ENCODE peak calls at places on chromosomes 3 and 15, in nine cellular contexts. One of them, this sample, is unnamed. For H3K4me1, the result is how much of the 10 kb centered on the place peaks cover.

GRCh38 chr15:76381366-76381765 is 44.8 kb downstream of the ISL2 start:
- DNase-seq in tibial artery: no peak
- DNase-seq in adrenal gland: no peak
- DNase-seq in Panc1: no peak
- DNase-seq in uterus: no peak
- DNase-seq in SJSA1: no peak
- DNase-seq in heart right ventricle: no peak
- DNase-seq in small intestine: no peak
- DNase-seq in cardiac muscle cell: no peak
- DNase-seq in this sample: no peak

GRCh38 chr15:74464216-74464615 is 3.3 kb upstream of the UBL7 start:
- DNase-seq in tibial artery: no peak
- DNase-seq in adrenal gland: peak
- DNase-seq in Panc1: no peak
- DNase-seq in uterus: no peak
- DNase-seq in SJSA1: no peak
- DNase-seq in heart right ventricle: no peak
- DNase-seq in small intestine: no peak
- DNase-seq in cardiac muscle cell: no peak
- DNase-seq in this sample: no peak

GRCh38 chr3:79729096-79729495 is 38.7 kb downstream of the ROBO1 start:
- DNase-seq in tibial artery: no peak
- DNase-seq in adrenal gland: no peak
- DNase-seq in Panc1: no peak
- DNase-seq in uterus: no peak
- DNase-seq in SJSA1: no peak
- DNase-seq in heart right ventricle: peak
- DNase-seq in small intestine: no peak
- DNase-seq in cardiac muscle cell: peak
- DNase-seq in this sample: no peak

GRCh38 chr15:69093127-69093526 is 67.3 kb upstream of the GLCE start:
- DNase-seq in tibial artery: no peak
- DNase-seq in adrenal gland: no peak
- DNase-seq in Panc1: no peak
- DNase-seq in uterus: no peak
- DNase-seq in SJSA1: no peak
- DNase-seq in heart right ventricle: no peak
- DNase-seq in small intestine: no peak
- DNase-seq in cardiac muscle cell: no peak
- DNase-seq in this sample: no peak

GRCh38 chr3:173902866-173903265 is 505.3 kb downstream of the NLGN1 start:
- DNase-seq in tibial artery: no peak
- DNase-seq in adrenal gland: no peak
- DNase-seq in Panc1: no peak
- DNase-seq in uterus: no peak
- DNase-seq in SJSA1: no peak
- DNase-seq in heart right ventricle: no peak
- DNase-seq in small intestine: no peak
- DNase-seq in cardiac muscle cell: no peak
- DNase-seq in this sample: no peak

GRCh38 chr3:52299815-52300611 is 12.4 kb downstream of the GLYCTK start:
- DNase-seq in tibial artery: no peak
- DNase-seq in adrenal gland: peak
- DNase-seq in Panc1: no peak
- DNase-seq in uterus: no peak
- DNase-seq in SJSA1: no peak
- DNase-seq in heart right ventricle: peak
- DNase-seq in small intestine: peak
- DNase-seq in cardiac muscle cell: peak
- DNase-seq in this sample: peak

GRCh38 chr3:190811775-190812480 is 50.6 kb downstream of the GMNC start:
- DNase-seq in tibial artery: no peak
- DNase-seq in adrenal gland: no peak
- DNase-seq in Panc1: peak
- DNase-seq in uterus: no peak
- DNase-seq in SJSA1: peak
- DNase-seq in heart right ventricle: no peak
- DNase-seq in small intestine: peak
- DNase-seq in cardiac muscle cell: peak
- DNase-seq in this sample: peak

GRCh38 chr15:79943820-79944219 is 27.2 kb downstream of the BCL2A1 start:
- DNase-seq in tibial artery: no peak
- DNase-seq in adrenal gland: no peak
- DNase-seq in Panc1: no peak
- DNase-seq in uterus: no peak
- DNase-seq in SJSA1: no peak
- DNase-seq in heart right ventricle: no peak
- DNase-seq in small intestine: no peak
- DNase-seq in cardiac muscle cell: no peak
- DNase-seq in this sample: no peak

GRCh38 chr3:14634763-14635400 is 16.7 kb upstream of the CCDC174 start:
- DNase-seq in tibial artery: no peak
- DNase-seq in adrenal gland: no peak
- DNase-seq in Panc1: no peak
- DNase-seq in uterus: no peak
- DNase-seq in SJSA1: no peak
- DNase-seq in heart right ventricle: no peak
- DNase-seq in small intestine: peak
- DNase-seq in cardiac muscle cell: no peak
- DNase-seq in this sample: no peak

GRCh38 chr15:50906954-50907865 is 1.3 kb upstream of the AP4E1 start:
- DNase-seq in tibial artery: no peak
- DNase-seq in adrenal gland: no peak
- DNase-seq in Panc1: no peak
- DNase-seq in uterus: no peak
- DNase-seq in SJSA1: no peak
- DNase-seq in heart right ventricle: no peak
- DNase-seq in small intestine: peak
- DNase-seq in cardiac muscle cell: no peak
- DNase-seq in this sample: no peak

GRCh38 chr3:149352556-149352955 is 19.1 kb upstream of the TM4SF18 start:
- DNase-seq in tibial artery: peak
- DNase-seq in adrenal gland: peak
- DNase-seq in Panc1: no peak
- DNase-seq in uterus: peak
- DNase-seq in SJSA1: peak
- DNase-seq in heart right ventricle: peak
- DNase-seq in small intestine: peak
- DNase-seq in cardiac muscle cell: peak
- DNase-seq in this sample: peak

GRCh38 chr3:14298442-14298841 is 104.0 kb upstream of the SLC6A6 start:
- DNase-seq in tibial artery: no peak
- DNase-seq in adrenal gland: no peak
- DNase-seq in Panc1: no peak
- DNase-seq in uterus: no peak
- DNase-seq in SJSA1: no peak
- DNase-seq in heart right ventricle: no peak
- DNase-seq in small intestine: no peak
- DNase-seq in cardiac muscle cell: no peak
- DNase-seq in this sample: no peak

GRCh38 chr3:54040476-54040875 is 81.9 kb upstream of the CACNA2D3 start:
- DNase-seq in tibial artery: no peak
- DNase-seq in adrenal gland: no peak
- DNase-seq in Panc1: no peak
- DNase-seq in uterus: no peak
- DNase-seq in SJSA1: no peak
- DNase-seq in heart right ventricle: no peak
- DNase-seq in small intestine: no peak
- DNase-seq in cardiac muscle cell: no peak
- DNase-seq in this sample: no peak

GRCh38 chr3:45994661-45995369 is 809 bp downstream of the FYCO1 start:
- DNase-seq in tibial artery: no peak
- DNase-seq in adrenal gland: no peak
- DNase-seq in Panc1: no peak
- DNase-seq in uterus: peak
- DNase-seq in SJSA1: no peak
- DNase-seq in heart right ventricle: peak
- DNase-seq in small intestine: peak
- DNase-seq in cardiac muscle cell: no peak
- DNase-seq in this sample: no peak

GRCh38 chr3:49346797-49347251 is 7.0 kb upstream of the USP4 start:
- DNase-seq in tibial artery: no peak
- DNase-seq in adrenal gland: no peak
- DNase-seq in Panc1: no peak
- DNase-seq in uterus: no peak
- DNase-seq in SJSA1: no peak
- DNase-seq in heart right ventricle: no peak
- DNase-seq in small intestine: no peak
- DNase-seq in cardiac muscle cell: no peak
- DNase-seq in this sample: no peak

GRCh38 chr3:184545769-184546168 is 15.8 kb upstream of the EPHB3 start:
- DNase-seq in tibial artery: no peak
- DNase-seq in adrenal gland: no peak
- DNase-seq in Panc1: no peak
- DNase-seq in uterus: no peak
- DNase-seq in SJSA1: no peak
- DNase-seq in heart right ventricle: no peak
- DNase-seq in small intestine: no peak
- DNase-seq in cardiac muscle cell: no peak
- DNase-seq in this sample: no peak

GRCh38 chr3:181264491-181264890 is 275.0 kb upstream of the DNAJC19 start:
- DNase-seq in tibial artery: no peak
- DNase-seq in adrenal gland: no peak
- DNase-seq in Panc1: no peak
- DNase-seq in uterus: no peak
- DNase-seq in SJSA1: no peak
- DNase-seq in heart right ventricle: no peak
- DNase-seq in small intestine: no peak
- DNase-seq in cardiac muscle cell: no peak
- DNase-seq in this sample: no peak

GRCh38 chr3:181267312-181267711 is 277.8 kb upstream of the DNAJC19 start:
- DNase-seq in tibial artery: no peak
- DNase-seq in adrenal gland: no peak
- DNase-seq in Panc1: no peak
- DNase-seq in uterus: no peak
- DNase-seq in SJSA1: no peak
- DNase-seq in heart right ventricle: no peak
- DNase-seq in small intestine: no peak
- DNase-seq in cardiac muscle cell: no peak
- DNase-seq in this sample: no peak

DNA sequence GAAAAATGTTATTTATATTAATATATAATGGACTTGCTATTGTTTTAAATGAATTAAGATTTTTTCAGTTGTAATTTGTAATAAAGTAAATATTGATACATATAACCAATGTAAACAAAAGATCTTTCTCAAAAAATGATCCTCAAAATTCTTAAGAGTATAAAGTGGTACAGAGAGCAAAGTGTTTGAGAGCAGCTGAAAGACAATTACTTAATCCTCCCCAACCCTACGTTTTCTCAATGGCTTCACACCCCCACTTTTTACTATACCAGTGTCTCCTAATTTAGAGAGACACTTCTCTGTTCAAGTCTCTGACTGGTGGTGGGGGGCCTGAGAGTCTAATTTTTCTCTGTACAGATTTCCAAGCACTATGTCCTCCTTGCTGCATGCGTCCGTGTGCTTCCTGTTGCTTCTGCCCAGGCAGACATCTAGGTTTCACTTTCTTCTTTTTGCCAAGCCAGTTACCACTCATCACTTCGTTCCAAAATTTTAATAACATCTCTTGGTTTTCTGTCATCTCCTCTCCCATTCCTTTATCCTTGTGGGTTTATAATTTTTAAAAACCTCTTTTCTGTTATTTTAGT is 276.3 kb upstream of the DNAJC19 start:
- DNase-seq in tibial artery: no peak
- DNase-seq in adrenal gland: no peak
- DNase-seq in Panc1: no peak
- DNase-seq in uterus: no peak
- DNase-seq in SJSA1: no peak
- DNase-seq in heart right ventricle: no peak
- DNase-seq in small intestine: no peak
- DNase-seq in cardiac muscle cell: no peak
- DNase-seq in this sample: no peak
- H3K4me3 ChIP-seq in tibial artery: no peak
- H3K4me3 ChIP-seq in adrenal gland: no peak
- H3K4me3 ChIP-seq in Panc1: peak
- H3K4me3 ChIP-seq in uterus: no peak
- H3K4me3 ChIP-seq in SJSA1: peak
- H3K4me3 ChIP-seq in heart right ventricle: no peak
- H3K4me3 ChIP-seq in small intestine: no peak
- H3K4me3 ChIP-seq in cardiac muscle cell: no peak
- H3K4me3 ChIP-seq in this sample: no peak

GRCh38 chr3:127692501-127693335 is 20.0 kb downstream of the ABTB1 start:
- DNase-seq in tibial artery: no peak
- DNase-seq in adrenal gland: no peak
- DNase-seq in Panc1: no peak
- DNase-seq in uterus: no peak
- DNase-seq in SJSA1: no peak
- DNase-seq in heart right ventricle: peak
- DNase-seq in small intestine: no peak
- DNase-seq in cardiac muscle cell: no peak
- DNase-seq in this sample: peak
- H3K4me1 ChIP-seq in tibial artery: under half
- H3K4me1 ChIP-seq in adrenal gland: under half
- H3K4me1 ChIP-seq in Panc1: under half
- H3K4me1 ChIP-seq in uterus: under half
- H3K4me1 ChIP-seq in SJSA1: half or more
- H3K4me1 ChIP-seq in heart right ventricle: under half
- H3K4me1 ChIP-seq in small intestine: under half
- H3K4me1 ChIP-seq in cardiac muscle cell: under half
- H3K4me1 ChIP-seq in this sample: under half

GRCh38 chr3:13019243-13019701 is 54.0 kb downstream of the IQSEC1 start:
- DNase-seq in tibial artery: no peak
- DNase-seq in adrenal gland: peak
- DNase-seq in Panc1: no peak
- DNase-seq in uterus: no peak
- DNase-seq in SJSA1: no peak
- DNase-seq in heart right ventricle: peak
- DNase-seq in small intestine: no peak
- DNase-seq in cardiac muscle cell: peak
- DNase-seq in this sample: peak
- H3K4me3 ChIP-seq in tibial artery: peak
- H3K4me3 ChIP-seq in adrenal gland: no peak
- H3K4me3 ChIP-seq in Panc1: no peak
- H3K4me3 ChIP-seq in uterus: no peak
- H3K4me3 ChIP-seq in SJSA1: no peak
- H3K4me3 ChIP-seq in heart right ventricle: no peak
- H3K4me3 ChIP-seq in small intestine: no peak
- H3K4me3 ChIP-seq in cardiac muscle cell: no peak
- H3K4me3 ChIP-seq in this sample: no peak

GRCh38 chr15:45594835-45595530 is 7.8 kb downstream of the BLOC1S6 start:
- DNase-seq in tibial artery: no peak
- DNase-seq in adrenal gland: no peak
- DNase-seq in Panc1: no peak
- DNase-seq in uterus: no peak
- DNase-seq in SJSA1: no peak
- DNase-seq in heart right ventricle: no peak
- DNase-seq in small intestine: no peak
- DNase-seq in cardiac muscle cell: no peak
- DNase-seq in this sample: no peak

GRCh38 chr15:45588199-45588910 is 1.2 kb downstream of the BLOC1S6 start:
- DNase-seq in tibial artery: no peak
- DNase-seq in adrenal gland: no peak
- DNase-seq in Panc1: no peak
- DNase-seq in uterus: no peak
- DNase-seq in SJSA1: no peak
- DNase-seq in heart right ventricle: no peak
- DNase-seq in small intestine: peak
- DNase-seq in cardiac muscle cell: no peak
- DNase-seq in this sample: no peak

GRCh38 chr15:45589296-45589695 is 2.1 kb downstream of the BLOC1S6 start:
- DNase-seq in tibial artery: no peak
- DNase-seq in adrenal gland: no peak
- DNase-seq in Panc1: no peak
- DNase-seq in uterus: no peak
- DNase-seq in SJSA1: no peak
- DNase-seq in heart right ventricle: no peak
- DNase-seq in small intestine: no peak
- DNase-seq in cardiac muscle cell: no peak
- DNase-seq in this sample: no peak

GRCh38 chr15:45594322-45594721 is 7.1 kb downstream of the BLOC1S6 start:
- DNase-seq in tibial artery: no peak
- DNase-seq in adrenal gland: no peak
- DNase-seq in Panc1: no peak
- DNase-seq in uterus: no peak
- DNase-seq in SJSA1: no peak
- DNase-seq in heart right ventricle: no peak
- DNase-seq in small intestine: no peak
- DNase-seq in cardiac muscle cell: no peak
- DNase-seq in this sample: no peak
- H3K4me1 ChIP-seq in tibial artery: under half
- H3K4me1 ChIP-seq in adrenal gland: under half
- H3K4me1 ChIP-seq in Panc1: under half
- H3K4me1 ChIP-seq in uterus: under half
- H3K4me1 ChIP-seq in SJSA1: under half
- H3K4me1 ChIP-seq in heart right ventricle: under half
- H3K4me1 ChIP-seq in small intestine: under half
- H3K4me1 ChIP-seq in cardiac muscle cell: under half
- H3K4me1 ChIP-seq in this sample: under half

This sample was measured in ovary.